ENCODE peak calls at places on chromosomes 5 and 9, in five cellular contexts. G is A549, C is PC-3, O is GM23338, Q is neural progenitor cell. J is an unnamed sample.

GRCh38 chr9:29976981-29977380 is 2403.7 kb upstream of the C9orf72 start:
- DNase-seq in G (no peak), C (no peak), O (peak), Q (peak), J (no peak)

GRCh38 chr9:88951143-88951542 is 40.1 kb upstream of the S1PR3 start:
- DNase-seq in G (no peak), C (no peak), O (no peak), Q (no peak), J (no peak)

GRCh38 chr5:218457-219289 is 553 bp downstream of the SDHA start:
- DNase-seq in G (no peak), C (peak), O (peak), Q (peak), J (peak)

GRCh38 chr5:75611324-75612210 is at the start of gene ANKDD1B:
- DNase-seq in G (peak), C (peak), O (peak), Q (peak), J (no peak)

GRCh38 chr5:118486647-118487046 is 501.7 kb downstream of the DTWD2 start:
- DNase-seq in G (no peak), C (no peak), O (peak), Q (peak), J (no peak)

GRCh38 chr5:158302029-158302428 is 443.1 kb upstream of the CLINT1 start:
- DNase-seq in G (no peak), C (no peak), O (no peak), Q (no peak), J (no peak)

GRCh38 chr5:71794061-71794695 is 75.1 kb downstream of the CARTPT start:
- DNase-seq in G (no peak), C (no peak), O (no peak), Q (no peak), J (no peak)

GRCh38 chr5:79713727-79714126 is 24.1 kb downstream of the CMYA5 start:
- DNase-seq in G (no peak), C (no peak), O (no peak), Q (no peak), J (no peak)

GRCh38 chr5:123696948-123697347 is 185.0 kb downstream of the CSNK1G3 start:
- DNase-seq in G (no peak), C (no peak), O (no peak), Q (no peak), J (no peak)

GRCh38 chr5:14871084-14871572 is 450 bp downstream of the ANKH start:
- DNase-seq in G (no peak), C (no peak), O (peak), Q (peak), J (peak)

GRCh38 chr5:57745029-57745428 is 262.4 kb upstream of the ACTBL2 start:
- DNase-seq in G (no peak), C (no peak), O (no peak), Q (no peak), J (no peak)

GRCh38 chr5:110956280-110956912 is 115.1 kb upstream of the TSLP start:
- DNase-seq in G (no peak), C (no peak), O (peak), Q (no peak), J (no peak)

GRCh38 chr5:96565843-96566242 is 96.3 kb upstream of the CAST start:
- DNase-seq in G (peak), C (peak), O (peak), Q (peak), J (no peak)

GRCh38 chr5:89071101-89071940 is 188.3 kb upstream of the MEF2C start:
- DNase-seq in G (no peak), C (no peak), O (no peak), Q (no peak), J (no peak)

GRCh38 chr5:98341038-98341710 is 432.3 kb upstream of the RGMB start:
- DNase-seq in G (no peak), C (no peak), O (no peak), Q (no peak), J (no peak)

GRCh38 chr9:73441890-73442818 is 290.5 kb downstream of the ANXA1 start:
- DNase-seq in G (no peak), C (no peak), O (peak), Q (peak), J (no peak)

GRCh38 chr9:73444821-73445220 is 293.2 kb downstream of the ANXA1 start:
- DNase-seq in G (no peak), C (no peak), O (no peak), Q (no peak), J (no peak)

GRCh38 chr9:73446306-73446705 is 294.6 kb downstream of the ANXA1 start:
- DNase-seq in G (no peak), C (no peak), O (no peak), Q (no peak), J (no peak)

GRCh38 chr9:73437758-73438157 is 286.1 kb downstream of the ANXA1 start:
- DNase-seq in G (no peak), C (no peak), O (no peak), Q (no peak), J (no peak)

DNA sequence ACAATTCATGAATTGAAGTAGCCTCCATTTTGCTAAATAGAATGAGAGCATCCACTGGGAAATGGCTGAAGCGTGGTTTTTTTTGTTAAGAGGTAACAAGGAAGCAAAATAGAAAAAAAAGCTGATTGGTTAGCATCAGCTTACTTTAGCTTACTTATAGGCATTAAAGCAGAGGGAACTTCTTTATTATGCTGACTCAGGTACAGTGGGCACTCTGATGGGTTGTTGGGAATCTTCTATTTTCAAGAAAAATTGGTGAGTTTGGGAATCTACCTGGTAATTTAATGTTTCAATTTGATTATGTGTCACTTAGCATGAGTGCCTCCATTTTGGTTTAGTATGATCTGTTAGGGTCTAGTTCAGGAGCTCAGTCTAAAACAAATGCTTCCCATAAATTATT is 289.6 kb downstream of the ANXA1 start:
- DNase-seq in G (no peak), C (no peak), O (no peak), Q (no peak), J (no peak)
- H3K27ac ChIP-seq in G (no peak), C (no peak), O (no peak), Q (no peak), J (no peak)

GRCh38 chr9:92265159-92265558 is 28.3 kb downstream of the IARS1 start:
- DNase-seq in G (no peak), C (peak), O (no peak), Q (no peak), J (no peak)

GRCh38 chr9:92266486-92266885 is 27.0 kb downstream of the IARS1 start:
- DNase-seq in G (no peak), C (no peak), O (no peak), Q (no peak), J (no peak)

GRCh38 chr9:92276223-92277007 is 17.1 kb downstream of the IARS1 start:
- DNase-seq in G (no peak), C (no peak), O (no peak), Q (no peak), J (no peak)

GRCh38 chr9:92275541-92275940 is 18.0 kb downstream of the IARS1 start:
- DNase-seq in G (no peak), C (peak), O (no peak), Q (no peak), J (no peak)

DNA sequence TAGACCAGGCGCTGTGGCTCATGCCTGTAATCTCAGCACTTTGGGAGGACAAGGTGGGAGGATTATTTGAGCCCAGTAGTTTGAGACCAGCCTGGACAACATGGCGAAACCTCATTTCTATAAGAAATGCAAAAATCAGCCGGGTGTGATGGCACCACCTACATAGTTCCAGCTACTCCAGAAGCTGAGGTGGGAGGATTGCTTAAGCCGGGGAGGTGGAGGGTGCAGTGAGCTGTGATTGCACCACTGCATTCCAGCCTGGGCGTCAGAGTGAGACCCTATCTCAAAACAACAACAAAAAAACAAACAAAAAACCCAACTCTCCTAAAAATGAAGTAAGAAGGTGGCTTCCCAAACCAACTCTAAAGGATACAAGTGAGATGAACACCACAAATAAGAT is 23.0 kb downstream of the IARS1 start:
- DNase-seq in G (no peak), C (no peak), O (no peak), Q (no peak), J (no peak)
- H3K4me2 ChIP-seq in G (no peak), C (no peak), O (no peak), Q (no peak), J (no peak)

DNA sequence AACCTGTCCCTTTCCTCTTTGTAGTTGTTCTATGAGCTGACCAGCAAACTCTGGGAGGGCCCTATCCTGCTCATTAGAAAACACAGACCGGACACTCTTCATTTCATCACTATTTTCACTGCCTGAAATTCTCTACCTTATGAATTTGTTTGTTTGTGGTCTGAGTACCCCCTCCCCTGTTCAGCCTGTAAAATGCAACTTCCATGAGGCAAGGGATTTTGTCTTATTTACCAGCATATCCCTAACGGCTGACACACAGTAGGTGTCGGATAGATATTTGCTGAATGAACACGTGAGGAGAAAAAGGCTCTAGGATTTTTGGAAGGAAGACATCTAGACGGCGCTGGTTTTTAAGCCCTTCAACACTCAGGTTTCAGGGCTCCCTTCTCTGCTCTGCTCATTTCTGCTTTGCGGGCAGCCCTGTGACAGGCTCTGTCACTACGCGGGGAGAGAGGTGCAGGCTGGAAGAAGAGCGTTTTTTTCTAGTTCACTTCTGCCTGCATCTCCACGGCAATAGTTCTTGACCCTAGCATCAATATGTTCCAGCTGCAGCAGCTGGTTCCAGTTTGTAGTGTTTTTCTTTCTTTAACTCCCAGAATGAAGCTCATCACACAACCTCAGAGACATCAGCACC is 41.0 kb downstream of the KCNMB1 start:
- DNase-seq in G (no peak), C (no peak), O (no peak), Q (peak), J (no peak)
- TF ChIP-seq CTCF in G (no peak), C (no peak), O (peak), Q (peak), J (peak)

GRCh38 chr9:21543187-21543586 is 61.1 kb upstream of the IFNE start:
- DNase-seq in G (no peak), C (no peak), O (peak), Q (no peak), J (no peak)

GRCh38 chr9:21546949-21547348 is 64.8 kb upstream of the IFNE start:
- DNase-seq in G (no peak), C (no peak), O (no peak), Q (no peak), J (no peak)

DNA sequence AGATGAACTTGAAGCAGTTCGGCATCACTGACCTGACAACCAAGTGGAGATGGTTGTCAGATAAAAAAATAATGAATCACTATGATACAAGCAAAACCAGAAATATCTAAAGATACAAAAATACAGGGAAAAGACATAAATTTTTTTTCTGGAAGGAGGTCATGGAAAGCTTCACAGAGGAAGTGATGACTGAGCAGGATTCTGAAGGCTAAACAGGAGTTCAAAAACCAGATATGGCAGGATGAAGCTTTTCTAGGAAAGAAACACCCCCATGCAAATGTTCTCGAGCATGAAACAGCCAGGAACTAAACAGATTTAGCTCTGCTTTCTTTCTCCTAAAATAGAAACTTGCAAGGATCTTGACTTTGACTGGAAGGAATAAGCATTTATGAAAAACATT is 60.7 kb upstream of the IFNE start:
- DNase-seq in G (no peak), C (no peak), O (no peak), Q (no peak), J (no peak)
- H3K27ac ChIP-seq in G (peak), C (peak), O (peak), Q (no peak), J (no peak)

GRCh38 chr5:43193952-43194321 is 1.9 kb downstream of the NIM1K start:
- DNase-seq in G (no peak), C (no peak), O (peak), Q (peak), J (no peak)

GRCh38 chr5:43193171-43193951 is 1.3 kb downstream of the NIM1K start:
- DNase-seq in G (peak), C (peak), O (peak), Q (peak), J (peak)

GRCh38 chr5:43191740-43192557 is at the start of gene NIM1K:
- DNase-seq in G (peak), C (peak), O (peak), Q (peak), J (no peak)

GRCh38 chr5:43190755-43191603 is 1.0 kb upstream of the NIM1K start:
- DNase-seq in G (no peak), C (peak), O (no peak), Q (peak), J (no peak)

DNA sequence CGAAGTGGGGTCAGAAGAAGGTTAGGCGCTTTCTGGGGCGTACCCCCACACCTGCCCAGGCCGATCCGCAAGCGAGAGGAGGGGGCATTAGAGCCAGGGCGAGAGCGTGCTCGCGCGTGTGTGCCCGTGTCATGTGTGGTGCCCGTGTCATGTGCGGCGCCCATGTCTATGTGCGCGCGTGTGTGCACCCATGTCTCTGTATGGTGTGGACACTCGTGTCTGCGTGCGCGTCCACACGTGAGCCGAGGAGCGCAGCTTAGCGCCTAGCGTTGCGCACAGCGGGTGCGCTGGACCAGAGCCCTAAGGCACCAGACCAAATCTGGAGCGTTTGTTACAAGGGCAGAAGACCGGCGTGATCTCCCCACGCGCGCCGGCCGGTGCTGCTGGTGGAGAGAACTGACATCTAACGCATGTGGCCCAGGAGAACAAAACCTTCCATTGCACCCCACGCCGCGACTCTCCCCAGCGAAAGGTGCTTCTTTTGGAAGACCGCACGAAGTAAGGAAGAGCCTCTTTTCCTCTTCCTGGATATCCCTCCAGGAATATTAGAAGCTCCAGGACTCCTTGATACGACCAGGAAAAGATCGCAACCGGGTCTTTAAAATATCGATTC is 639 bp downstream of the NIM1K start:
- DNase-seq in G (no peak), C (peak), O (no peak), Q (peak), J (no peak)
- H3K4me2 ChIP-seq in G (peak), C (peak), O (peak), Q (peak), J (no peak)